ENCODE peak calls at places on chromosome 21, in ten cellular contexts. V, P, U, E, J, D, T, R, Z and A are unnamed samples.

GRCh38 chr21:43284700-43285099 is 115.9 kb downstream of the CRYAA start:
- DNase-seq in V (no peak), P (no peak), U (no peak), E (no peak), J (no peak), D (no peak), T (no peak), R (no peak), Z (no peak), A (no peak)

GRCh38 chr21:46308431-46308830 is 15.2 kb downstream of the C21orf58 start:
- DNase-seq in V (no peak), P (no peak), U (no peak), E (no peak), J (no peak), D (no peak), T (no peak), R (no peak), Z (no peak), A (no peak)

GRCh38 chr21:35147439-35147838 is 98.3 kb upstream of the RUNX1 start:
- DNase-seq in V (no peak), P (no peak), U (no peak), E (no peak), J (no peak), D (no peak), T (no peak), R (no peak), Z (no peak), A (no peak)

GRCh38 chr21:35448876-35449599 is 399.9 kb upstream of the RUNX1 start:
- DNase-seq in V (no peak), P (no peak), U (no peak), E (no peak), J (no peak), D (no peak), T (no peak), R (no peak), Z (no peak), A (no peak)

GRCh38 chr21:15896501-15896900 is 166.7 kb downstream of the USP25 start:
- DNase-seq in V (no peak), P (no peak), U (no peak), E (no peak), J (no peak), D (no peak), T (no peak), R (no peak), Z (no peak), A (no peak)

GRCh38 chr21:26881504-26882228 is 36.5 kb upstream of the ADAMTS1 start:
- DNase-seq in V (peak), P (no peak), U (no peak), E (no peak), J (peak), D (no peak), T (peak), R (peak), Z (peak), A (no peak)

GRCh38 chr21:45994086-45994661 is 12.6 kb downstream of the COL6A1 start:
- DNase-seq in V (peak), P (no peak), U (no peak), E (no peak), J (no peak), D (peak), T (no peak), R (no peak), Z (no peak), A (no peak)

GRCh38 chr21:45226540-45227326 is 61.0 kb downstream of the POFUT2 start:
- DNase-seq in V (no peak), P (no peak), U (no peak), E (peak), J (peak), D (no peak), T (no peak), R (peak), Z (no peak), A (no peak)

GRCh38 chr21:33871171-33871570 is 44.4 kb downstream of the ATP5PO start:
- DNase-seq in V (no peak), P (no peak), U (no peak), E (no peak), J (no peak), D (no peak), T (no peak), R (peak), Z (peak), A (no peak)

GRCh38 chr21:17472592-17473271 is 40.1 kb upstream of the CXADR start:
- DNase-seq in V (no peak), P (no peak), U (no peak), E (no peak), J (no peak), D (no peak), T (no peak), R (no peak), Z (no peak), A (no peak)

GRCh38 chr21:34878940-34879339 is 170.2 kb downstream of the RUNX1 start:
- DNase-seq in V (no peak), P (no peak), U (no peak), E (no peak), J (no peak), D (no peak), T (no peak), R (no peak), Z (no peak), A (no peak)

GRCh38 chr21:35974801-35975200 is 85.5 kb downstream of the SETD4 start:
- DNase-seq in V (no peak), P (no peak), U (no peak), E (no peak), J (peak), D (no peak), T (no peak), R (no peak), Z (peak), A (no peak)

GRCh38 chr21:44556879-44557278 is 1.7 kb downstream of the KRTAP10-3 start:
- DNase-seq in V (no peak), P (no peak), U (no peak), E (no peak), J (no peak), D (no peak), T (peak), R (no peak), Z (no peak), A (no peak)

GRCh38 chr21:14589855-14590563 is 43.9 kb upstream of the SAMSN1 start:
- DNase-seq in V (no peak), P (no peak), U (no peak), E (no peak), J (no peak), D (no peak), T (peak), R (no peak), Z (no peak), A (no peak)

GRCh38 chr21:41580758-41581554 is 73.0 kb upstream of the TMPRSS2 start:
- DNase-seq in V (no peak), P (no peak), U (no peak), E (no peak), J (no peak), D (no peak), T (no peak), R (no peak), Z (no peak), A (no peak)

GRCh38 chr21:38958940-38959685 is 153.4 kb downstream of the ETS2 start:
- DNase-seq in V (peak), P (no peak), U (no peak), E (peak), J (peak), D (no peak), T (no peak), R (peak), Z (peak), A (no peak)

GRCh38 chr21:44930543-44930981 is 9.3 kb upstream of the SLX9 start:
- DNase-seq in V (peak), P (peak), U (no peak), E (peak), J (no peak), D (no peak), T (peak), R (peak), Z (peak), A (no peak)

GRCh38 chr21:35641271-35642016 is 418.9 kb downstream of the SETD4 start:
- DNase-seq in V (peak), P (no peak), U (no peak), E (no peak), J (no peak), D (no peak), T (no peak), R (peak), Z (no peak), A (no peak)

GRCh38 chr21:43283136-43283924 is 114.5 kb downstream of the CRYAA start:
- DNase-seq in V (no peak), P (no peak), U (no peak), E (no peak), J (no peak), D (no peak), T (no peak), R (peak), Z (peak), A (no peak)

GRCh38 chr21:42601656-42602055 is 51.8 kb upstream of the PDE9A start:
- DNase-seq in V (no peak), P (no peak), U (no peak), E (no peak), J (no peak), D (no peak), T (no peak), R (no peak), Z (no peak), A (no peak)

GRCh38 chr21:43789276-43790052 is at the start of gene RRP1:
- DNase-seq in V (peak), P (peak), U (peak), E (peak), J (peak), D (peak), T (peak), R (peak), Z (peak), A (peak)

GRCh38 chr21:17402885-17403477 is 109.9 kb upstream of the CXADR start:
- DNase-seq in V (peak), P (no peak), U (no peak), E (no peak), J (no peak), D (no peak), T (no peak), R (peak), Z (peak), A (no peak)

GRCh38 chr21:43864313-43864805 is 664 bp upstream of the AGPAT3 start:
- DNase-seq in V (peak), P (peak), U (no peak), E (peak), J (no peak), D (no peak), T (peak), R (peak), Z (peak), A (no peak)

GRCh38 chr21:14959343-14959742 is 105.5 kb downstream of the NRIP1 start:
- DNase-seq in V (no peak), P (no peak), U (no peak), E (no peak), J (peak), D (no peak), T (no peak), R (peak), Z (no peak), A (no peak)

GRCh38 chr21:17745086-17745485 is 74.1 kb downstream of the C21orf91 start:
- DNase-seq in V (no peak), P (no peak), U (no peak), E (no peak), J (no peak), D (no peak), T (no peak), R (no peak), Z (no peak), A (no peak)